ENCODE peak calls at places on chromosomes 16 and 17, in eight cellular contexts. G is effector memory CD4-positive, alpha-beta T cell; K is transverse colon; O is CD8-positive, alpha-beta T cell; D is psoas muscle; F is mucosa of descending colon; Z is neural progenitor cell; X is GM23338. S is an unnamed sample.

GRCh38 chr16:84183572-84183875 is 3.3 kb downstream of the TAF1C start:
- DNase-seq in F (no peak), G (no peak), D (no peak), Z (no peak), O (no peak), K (no peak), X (no peak), S (no peak)

GRCh38 chr17:14745541-14745940 is 444.7 kb downstream of the HS3ST3B1 start:
- DNase-seq in G (no peak), D (no peak), K (no peak), Z (no peak), F (no peak), O (no peak), X (no peak), S (no peak)

GRCh38 chr16:55240933-55241332 is 83.1 kb upstream of the IRX6 start:
- DNase-seq in G (no peak), K (no peak), X (peak; percentile 63), O (no peak), Z (peak; percentile 42), F (no peak), D (no peak), S (no peak)

GRCh38 chr16:749010-749409 is 8.2 kb upstream of the CIAO3 start:
- DNase-seq in Z (no peak), K (no peak), F (no peak), G (no peak), D (no peak), X (no peak), O (no peak), S (no peak)

GRCh38 chr17:1275205-1275961 is 4.1 kb upstream of the TRARG1 start:
- DNase-seq in Z (no peak), G (no peak), D (no peak), K (no peak), O (no peak), F (no peak), X (no peak), S (no peak)

GRCh38 chr16:17222756-17223411 is 247.9 kb downstream of the XYLT1 start:
- DNase-seq in Z (no peak), K (peak; percentile 17), G (no peak), O (no peak), F (no peak), X (peak; percentile 34), D (no peak), S (no peak)

GRCh38 chr16:71894229-71894920 is 956 bp upstream of the IST1 start:
- DNase-seq in D (no peak), K (peak; percentile 53), F (peak; percentile 63), X (peak; percentile 85), G (peak; percentile 32), Z (peak; percentile 79), O (peak; percentile 46), S (no peak)

GRCh38 chr17:8830141-8830540 is 31.0 kb upstream of the MFSD6L start:
- DNase-seq in K (no peak), D (no peak), Z (no peak), X (no peak), G (no peak), F (no peak), O (no peak), S (no peak)

GRCh38 chr17:2380225-2380922 is 20.5 kb downstream of the MNT start:
- DNase-seq in F (no peak), Z (no peak), K (no peak), G (no peak), X (no peak), D (no peak), O (no peak), S (no peak)

GRCh38 chr17:63446981-63447687 is 1.0 kb upstream of the CYB561 start:
- DNase-seq in G (peak; percentile 48), Z (peak; percentile 30), F (peak; percentile 72), K (peak; percentile 56), D (no peak), O (peak; percentile 31), X (peak; percentile 77), S (no peak)

GRCh38 chr16:77963185-77964044 is 58.9 kb upstream of the CLEC3A start:
- DNase-seq in Z (peak; percentile 35), G (no peak), O (no peak), D (no peak), K (no peak), F (no peak), X (peak; percentile 93), S (no peak)

GRCh38 chr17:3935140-3935542 is 18.9 kb upstream of the P2RX1 start:
- DNase-seq in X (peak; percentile 93), G (no peak), O (peak; percentile 40), D (peak; percentile 79), F (peak; percentile 83), K (peak; percentile 81), Z (peak; percentile 90), S (peak; percentile 21)

GRCh38 chr16:79726902-79727301 is 126.4 kb upstream of the MAF start:
- DNase-seq in Z (no peak), G (no peak), D (no peak), F (no peak), K (no peak), O (no peak), X (no peak), S (no peak)

GRCh38 chr17:72299092-72299491 is 178.3 kb downstream of the SOX9 start:
- DNase-seq in K (no peak), O (no peak), Z (no peak), G (no peak), D (no peak), F (no peak), X (no peak), S (no peak)

GRCh38 chr17:82235775-82236141 is 6.9 kb downstream of the SLC16A3 start:
- DNase-seq in D (peak; percentile 73), K (peak; percentile 36), Z (no peak), O (no peak), F (peak; percentile 60), G (no peak), X (no peak), S (no peak)

GRCh38 chr17:42484304-42484703 is 25.6 kb downstream of the ATP6V0A1 start:
- DNase-seq in O (peak; percentile 70), D (no peak), K (peak; percentile 41), Z (no peak), X (no peak), G (peak; percentile 70), F (no peak), S (no peak)

GRCh38 chr17:43908111-43908721 is 880 bp upstream of the MPP2 start:
- DNase-seq in G (peak; percentile 31), K (peak; percentile 64), O (peak; percentile 55), D (peak; percentile 72), F (peak; percentile 63), Z (peak; percentile 85), X (peak; percentile 88), S (no peak)

GRCh38 chr17:72338847-72339790 is 218.3 kb downstream of the SOX9 start:
- DNase-seq in D (no peak), O (no peak), X (no peak), G (no peak), K (peak; percentile 17), F (peak; percentile 37), Z (no peak), S (peak; percentile 92)

GRCh38 chr17:79657861-79658810 is 47.3 kb upstream of the RBFOX3 start:
- DNase-seq in Z (no peak), F (no peak), G (no peak), K (no peak), D (no peak), X (no peak), O (no peak), S (no peak)

GRCh38 chr16:57694556-57695377 is at the start of gene DRC7:
- DNase-seq in D (no peak), G (no peak), O (no peak), F (peak; percentile 35), K (peak; percentile 25), Z (peak; percentile 90), X (peak; percentile 93), S (peak; percentile 39)

GRCh38 chr16:89268987-89269735 is 51.7 kb downstream of the ZNF778 start:
- DNase-seq in O (no peak), D (no peak), Z (no peak), K (no peak), F (no peak), G (no peak), X (no peak), S (no peak)

GRCh38 chr16:20880867-20881866 is 19.0 kb downstream of the DCUN1D3 start:
- DNase-seq in O (no peak), D (no peak), X (no peak), G (no peak), F (no peak), Z (no peak), K (no peak), S (no peak)

GRCh38 chr17:29140631-29141483 is 39.3 kb downstream of the MYO18A start:
- DNase-seq in Z (peak; percentile 42), O (peak; percentile 66), X (peak; percentile 23), G (peak; percentile 62), D (no peak), F (no peak), K (no peak), S (no peak)

GRCh38 chr17:491086-492014 is 138.7 kb upstream of the RPH3AL start:
- DNase-seq in F (peak; percentile 66), K (peak; percentile 38), D (peak; percentile 82), X (peak; percentile 77), Z (peak; percentile 86), G (peak; percentile 19), O (peak; percentile 33), S (no peak)

GRCh38 chr16:68370221-68370920 is 59.6 kb downstream of the PRMT7 start:
- DNase-seq in D (peak; percentile 40), X (no peak), F (no peak), O (no peak), K (no peak), G (no peak), Z (no peak), S (no peak)

GRCh38 chr16:15988268-15989013 is 39.0 kb downstream of the ABCC1 start:
- DNase-seq in D (peak; percentile 37), F (no peak), O (no peak), Z (peak; percentile 16), G (no peak), K (no peak), X (no peak), S (no peak)

GRCh38 chr17:70089513-70090148 is 14.6 kb downstream of the KCNJ16 start:
- DNase-seq in X (no peak), O (no peak), D (no peak), F (no peak), Z (no peak), K (no peak), G (no peak), S (peak; percentile 19)

GRCh38 chr17:35612924-35613521 is 25.9 kb downstream of the AP2B1 start:
- DNase-seq in F (peak; percentile 31), O (peak; percentile 28), X (peak; percentile 70), Z (peak; percentile 66), D (no peak), K (peak; percentile 35), G (no peak), S (no peak)
- H3K36me3 ChIP-seq in F (no peaks in the 10 kb centered on the region), O (peaks cover 17% of the 10 kb centered on the region), X (peaks cover 10% of the 10 kb centered on the region), Z (peaks cover 3% of the 10 kb centered on the region), D (peaks cover 47% of the 10 kb centered on the region), K (no peaks in the 10 kb centered on the region), G (peaks cover 26% of the 10 kb centered on the region), S (no peaks in the 10 kb centered on the region)

GRCh38 chr17:74202879-74203432 is 522 bp upstream of the RPL38 start:
- DNase-seq in Z (no peak), G (no peak), X (no peak), O (no peak), K (no peak), F (no peak), D (no peak), S (no peak)
- H3K4me3 ChIP-seq in Z (peak overlapping the region; percentile 92), G (peak overlapping the region; percentile 97), X (peak overlapping the region; percentile 98), O (peak overlapping the region; percentile 96), K (no peak overlapping the region), F (no peak overlapping the region), D (peak overlapping the region; percentile 95), S (no peak overlapping the region)

GRCh38 chr17:32461498-32461852 is 17.2 kb downstream of the PSMD11 start:
- DNase-seq in X (no peak), O (no peak), Z (no peak), D (no peak), K (no peak), G (no peak), F (no peak), S (no peak)
- H3K36me3 ChIP-seq in X (peaks cover 46% of the 10 kb centered on the region), O (peaks cover 21% of the 10 kb centered on the region), Z (peaks cover 24% of the 10 kb centered on the region), D (peaks cover 93% of the 10 kb centered on the region), K (no peaks in the 10 kb centered on the region), G (peaks cover 34% of the 10 kb centered on the region), F (no peaks in the 10 kb centered on the region), S (no peaks in the 10 kb centered on the region)

GRCh38 chr16:50610331-50611262 is 62.4 kb downstream of the NKD1 start:
- DNase-seq in G (no peak), F (no peak), D (no peak), O (no peak), X (peak; percentile 64), K (no peak), Z (peak; percentile 93), S (no peak)
- H3K4me3 ChIP-seq in G (no peak overlapping the region), F (no peak overlapping the region), D (no peak overlapping the region), O (no peak overlapping the region), X (no peak overlapping the region), K (no peak overlapping the region), Z (no peak overlapping the region), S (no peak overlapping the region)

S was measured in kidney epithelial cell.